ENCODE peak calls at places on chromosomes 2 and 18, in five cellular contexts. V is left lung, H is tibial nerve, K is PC-9, T is transverse colon. R is an unnamed sample.
A peak's percentile ranks its signal among the peaks of the same experiment; 100 is the strongest.

GRCh38 chr18:4605222-4605621 is 150.1 kb upstream of the DLGAP1 start:
- DNase-seq in V (no peak), H (no peak), T (no peak), K (no peak), R (no peak)

GRCh38 chr18:27135504-27136207 is 49.5 kb downstream of the CHST9 start:
- DNase-seq in K (no peak), H (no peak), T (no peak), V (no peak), R (no peak)

GRCh38 chr2:74328074-74328473 is 15.1 kb downstream of the SLC4A5 start:
- DNase-seq in V (no peak), K (no peak), H (no peak), T (no peak), R (no peak)

GRCh38 chr2:15446961-15447360 is 114.2 kb downstream of the NBAS start:
- DNase-seq in T (no peak), V (no peak), K (no peak), H (no peak), R (no peak)

GRCh38 chr2:175036582-175037018 is 31.4 kb upstream of the CHN1 start:
- DNase-seq in H (no peak), K (peak; percentile 64), V (no peak), T (no peak), R (no peak)

GRCh38 chr18:6757966-6758365 is 28.4 kb downstream of the ARHGAP28 start:
- DNase-seq in T (no peak), K (no peak), H (no peak), V (no peak), R (no peak)

GRCh38 chr2:203673933-203674332 is 32.5 kb upstream of the CD28 start:
- DNase-seq in H (no peak), K (no peak), T (peak; percentile 38), V (no peak), R (no peak)

GRCh38 chr2:121273116-121273515 is 11.9 kb downstream of the TFCP2L1 start:
- DNase-seq in V (no peak), K (no peak), H (no peak), T (peak; percentile 23), R (no peak)

GRCh38 chr2:70984576-70985282 is 6.3 kb downstream of the ANKRD53 start:
- DNase-seq in V (peak; percentile 95), T (peak; percentile 70), H (no peak), K (no peak), R (no peak)

GRCh38 chr2:27518113-27518781 is 21.6 kb downstream of the GCKR start:
- DNase-seq in K (no peak), T (no peak), H (no peak), V (no peak), R (no peak)

GRCh38 chr2:230225486-230225885 is at the start of gene SP140:
- DNase-seq in T (peak; percentile 73), K (no peak), V (peak; percentile 83), H (no peak), R (peak; percentile 66)

GRCh38 chr2:239118675-239119211 is 270.9 kb downstream of the TWIST2 start:
- DNase-seq in H (no peak), T (no peak), K (no peak), V (peak; percentile 64), R (no peak)

GRCh38 chr2:141021109-141021508 is 1109.7 kb downstream of the LRP1B start:
- DNase-seq in V (no peak), H (no peak), T (no peak), K (peak; percentile 32), R (no peak)

GRCh38 chr2:149261672-149262071 is 68.7 kb upstream of the LYPD6 start:
- DNase-seq in H (no peak), V (no peak), K (no peak), T (no peak), R (no peak)

GRCh38 chr2:58481670-58482069 is 240.5 kb upstream of the FANCL start:
- DNase-seq in H (no peak), V (no peak), T (no peak), K (no peak), R (no peak)

GRCh38 chr2:106667478-106668077 is 180.4 kb downstream of the CD8B2 start:
- DNase-seq in H (no peak), T (no peak), K (no peak), V (no peak), R (no peak)

GRCh38 chr2:198861080-198861479 is 596.7 kb downstream of the SATB2 start:
- DNase-seq in V (no peak), T (no peak), K (no peak), H (no peak), R (no peak)

GRCh38 chr2:178397002-178397605 is 53.9 kb downstream of the PRKRA start:
- DNase-seq in K (no peak), T (no peak), H (no peak), V (no peak), R (no peak)

GRCh38 chr18:30192216-30192615 is 850.3 kb downstream of the DSC3 start:
- DNase-seq in T (no peak), K (no peak), H (no peak), V (no peak), R (no peak)

GRCh38 chr2:40507429-40507828 is 55.5 kb upstream of the SLC8A1 start:
- DNase-seq in H (no peak), K (no peak), T (no peak), V (no peak), R (no peak)

GRCh38 chr2:7037340-7038333 is 120.4 kb downstream of the RNF144A start:
- DNase-seq in H (peak; percentile 45), T (peak; percentile 72), K (no peak), V (no peak), R (no peak)

GRCh38 chr2:1132328-1132964 is 181.8 kb downstream of the SNTG2 start:
- DNase-seq in K (no peak), V (no peak), H (no peak), T (no peak), R (no peak)

GRCh38 chr2:148875387-148876051 is 492 bp downstream of the KIF5C start:
- DNase-seq in T (no peak), H (no peak), V (peak; percentile 64), K (no peak), R (no peak)

GRCh38 chr18:79584491-79585394 is 94.9 kb upstream of the CTDP1 start:
- DNase-seq in T (peak; percentile 7), K (no peak), V (peak; percentile 73), H (peak; percentile 3), R (no peak)

GRCh38 chr2:43511199-43511598 is 84.6 kb downstream of the THADA start:
- DNase-seq in K (no peak), H (no peak), V (no peak), T (no peak), R (no peak)

GRCh38 chr18:76126327-76126726 is 368.7 kb downstream of the ZNF516 start:
- DNase-seq in H (no peak), K (no peak), V (no peak), T (no peak), R (no peak)

GRCh38 chr2:141341444-141341843 is 789.4 kb downstream of the LRP1B start:
- DNase-seq in H (no peak), K (no peak), V (no peak), T (no peak), R (no peak)

GRCh38 chr2:99085400-99085799 is 56.1 kb upstream of the C2orf15 start:
- DNase-seq in V (no peak), T (no peak), H (no peak), K (no peak), R (no peak)

GRCh38 chr2:216516730-216517350 is 18.2 kb downstream of the RPL37A start:
- DNase-seq in T (no peak), V (no peak), K (peak; percentile 34), H (no peak), R (no peak)

GRCh38 chr18:5057348-5058012 is 139.6 kb downstream of the AKAIN1 start:
- DNase-seq in T (peak; percentile 52), V (no peak), K (no peak), H (peak; percentile 18), R (peak; percentile 69)

DNA sequence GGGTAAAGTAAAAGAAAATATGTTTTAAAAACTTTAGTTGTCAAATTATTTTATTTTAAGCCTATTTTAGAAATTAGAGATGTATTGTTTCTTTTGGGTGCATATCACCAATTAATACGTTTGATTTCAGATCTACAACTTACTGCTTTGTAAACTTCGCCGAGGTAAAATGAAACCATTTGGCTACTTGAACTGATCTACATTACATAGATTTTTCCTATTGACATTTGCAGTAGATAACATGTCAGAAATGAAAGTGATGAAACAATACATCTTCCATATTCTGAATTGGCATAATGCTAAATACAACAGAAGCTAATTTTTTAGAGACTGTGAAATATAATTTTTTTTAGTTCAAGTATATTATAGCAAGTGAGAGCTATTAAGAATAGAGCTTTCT is 39.5 kb downstream of the GLS start:
- DNase-seq in T (no peak), H (no peak), K (no peak), V (no peak), R (no peak)
- H3K36me3 ChIP-seq in T (peaks cover 25% of the 10 kb centered on the region), H (no peaks in the 10 kb centered on the region), K (peaks cover 41% of the 10 kb centered on the region), V (no peaks in the 10 kb centered on the region), R (peaks cover 38% of the 10 kb centered on the region)

DNA sequence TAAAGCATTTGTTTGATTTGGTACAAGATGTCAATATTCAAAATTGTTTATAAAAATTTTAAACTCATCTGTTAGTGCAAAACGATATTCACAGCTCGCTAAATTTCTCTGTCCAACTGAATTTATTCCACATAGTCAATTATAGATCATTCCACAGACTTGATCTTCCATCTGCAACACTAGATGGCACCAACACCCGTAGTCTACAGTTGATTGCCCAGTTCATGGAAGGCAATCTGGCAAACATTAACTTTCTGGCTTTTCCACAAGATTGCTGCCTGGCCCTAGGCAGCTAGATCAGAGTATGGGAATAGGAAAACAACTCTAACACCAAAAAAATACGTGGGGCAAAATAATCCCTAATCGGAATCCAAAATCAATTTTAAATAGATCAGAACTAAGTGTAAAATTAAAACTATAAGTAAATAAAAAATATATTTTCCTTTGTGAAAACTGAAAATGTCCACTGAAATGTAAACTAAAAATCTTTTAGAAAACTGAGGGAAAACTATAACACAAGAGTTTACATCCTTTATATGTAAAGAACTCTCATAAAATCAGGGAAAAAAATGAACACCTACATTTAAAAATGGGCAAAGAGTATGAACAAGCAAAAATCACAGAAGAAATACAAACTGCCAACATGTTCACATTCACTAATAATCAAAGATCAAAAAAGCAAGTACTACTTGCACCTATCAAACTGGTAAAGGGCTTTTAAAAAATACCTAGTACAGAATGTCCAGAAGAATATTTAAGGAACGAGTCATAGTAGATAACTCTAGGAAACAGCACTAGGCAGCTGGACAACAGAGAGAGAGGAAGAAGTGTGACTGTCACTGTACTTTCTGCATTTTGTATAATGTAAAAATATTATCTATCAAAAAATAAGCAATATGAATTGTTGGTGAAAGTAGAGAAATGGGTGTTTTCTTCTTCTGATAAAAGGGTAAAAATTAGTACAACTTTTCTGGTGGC is 35.0 kb downstream of the RTN4 start:
- DNase-seq in V (no peak), K (peak; percentile 76), T (peak; percentile 69), H (no peak), R (no peak)
- H3K4me1 ChIP-seq in V (peaks cover 95% of the 10 kb centered on the region), K (peaks cover 89% of the 10 kb centered on the region), T (peaks cover 56% of the 10 kb centered on the region), H (peaks cover 77% of the 10 kb centered on the region), R (peaks cover 44% of the 10 kb centered on the region)

GRCh38 chr2:131063501-131064283 is 29.6 kb downstream of the FAM168B start:
- DNase-seq in V (no peak), T (no peak), K (no peak), H (no peak), R (no peak)
- H3K36me3 ChIP-seq in V (no peaks in the 10 kb centered on the region), T (peaks cover 10% of the 10 kb centered on the region), K (peaks cover 8% of the 10 kb centered on the region), H (no peaks in the 10 kb centered on the region), R (peaks cover 37% of the 10 kb centered on the region)

GRCh38 chr2:16973586-16974274 is 308.1 kb upstream of the CYRIA start:
- DNase-seq in V (no peak), K (no peak), T (no peak), H (no peak), R (no peak)

DNA sequence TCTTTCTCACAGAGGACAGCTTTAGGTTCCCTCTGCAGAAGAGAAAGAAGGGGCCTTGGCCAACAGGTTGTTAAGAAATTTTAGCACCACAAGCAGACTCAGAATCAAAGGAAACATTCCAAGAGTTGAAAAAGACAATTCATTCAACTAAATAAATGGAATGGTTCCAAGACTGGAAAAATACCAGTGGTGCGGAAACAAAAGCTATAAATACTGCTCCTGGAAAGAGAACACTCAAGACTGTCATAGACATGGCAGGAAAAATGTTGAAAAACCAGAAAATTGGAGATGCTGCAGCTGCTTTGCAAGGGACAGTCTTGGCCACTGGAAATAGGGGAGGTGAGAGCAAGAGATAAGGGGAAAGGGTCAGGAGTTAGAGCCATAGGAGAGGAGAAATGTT is 312.7 kb upstream of the CYRIA start:
- DNase-seq in K (no peak), H (no peak), T (no peak), V (no peak), R (no peak)
- H3K4me1 ChIP-seq in K (no peaks in the 10 kb centered on the region), H (no peaks in the 10 kb centered on the region), T (no peaks in the 10 kb centered on the region), V (no peaks in the 10 kb centered on the region), R (no peaks in the 10 kb centered on the region)

R was measured in right atrium auricular region.